ENCODE peak calls at places on chromosomes 5 and 9, in seven cellular contexts. U is stimulated activated CD4-positive, alpha-beta T cell treated with anti-CD3 and anti-CD28 coated beads, Interleukin-4, amount 100 ng/mL, for 48 hours; L is HTR-8/SVneo; E is islet precursor cell; F is glutamatergic neuron; K is GM12865; D is EL. Y is an unnamed sample.

GRCh38 chr9:124296800-124297552 is 39.2 kb downstream of the NEK6 start:
- DNase-seq in U (no peak), L (no peak), E (no peak), F (no peak), K (no peak), D (no peak), Y (no peak)

GRCh38 chr5:95543017-95543705 is 11.6 kb downstream of the SKIC3 start:
- DNase-seq in U (no peak), L (no peak), E (no peak), F (no peak), K (peak), D (no peak), Y (no peak)

GRCh38 chr9:93588641-93589609 is 12.5 kb downstream of the PHF2 start:
- DNase-seq in U (no peak), L (no peak), E (peak), F (no peak), K (no peak), D (peak), Y (no peak)

GRCh38 chr9:91234523-91234922 is 127.2 kb downstream of the AUH start:
- DNase-seq in U (no peak), L (no peak), E (no peak), F (no peak), K (no peak), D (no peak), Y (no peak)

GRCh38 chr5:99034336-99034735 is 105.5 kb upstream of the CHD1 start:
- DNase-seq in U (no peak), L (no peak), E (no peak), F (no peak), K (no peak), D (peak), Y (no peak)

GRCh38 chr5:67808340-67808739 is 407.2 kb upstream of the PIK3R1 start:
- DNase-seq in U (no peak), L (no peak), E (no peak), F (no peak), K (peak), D (no peak), Y (no peak)

GRCh38 chr9:136225366-136225747 is 20.3 kb downstream of the QSOX2 start:
- DNase-seq in U (no peak), L (no peak), E (no peak), F (no peak), K (peak), D (no peak), Y (no peak)

GRCh38 chr5:178212241-178213002 is 8.1 kb downstream of the HNRNPAB start:
- DNase-seq in U (no peak), L (no peak), E (peak), F (no peak), K (no peak), D (no peak), Y (no peak)

GRCh38 chr5:1765880-1766235 is 33.8 kb downstream of the MRPL36 start:
- DNase-seq in U (no peak), L (no peak), E (peak), F (no peak), K (no peak), D (no peak), Y (no peak)

Y was measured in C1 segment of cervical spinal cord.